ENCODE peak calls at places on chromosomes 5 and 9, in ten cellular contexts. D, Q, V, S, C, W, F, M, H and I are unnamed samples.

GRCh38 chr5:125311743-125312142 is 565.3 kb upstream of the ZNF608 start:
- DNase-seq in M (no peak), C (peak), Q (no peak), W (peak), F (no peak), H (no peak), D (no peak), V (no peak), S (peak), I (peak)

GRCh38 chr5:140258016-140258415 is 44.9 kb downstream of the PFDN1 start:
- DNase-seq in H (no peak), C (no peak), D (no peak), S (peak), M (no peak), W (peak), Q (no peak), V (no peak), F (no peak), I (no peak)

GRCh38 chr9:69621735-69622460 is 50.3 kb downstream of the APBA1 start:
- DNase-seq in C (no peak), Q (no peak), V (no peak), D (no peak), W (no peak), S (no peak), F (no peak), H (no peak), M (no peak), I (no peak)

GRCh38 chr5:155402927-155403645 is 389.5 kb downstream of the KIF4B start:
- DNase-seq in Q (no peak), W (no peak), V (no peak), C (no peak), H (no peak), M (no peak), D (no peak), F (no peak), S (no peak), I (no peak)

GRCh38 chr5:1320436-1321344 is 24.2 kb downstream of the CLPTM1L start:
- DNase-seq in H (no peak), F (no peak), D (no peak), Q (no peak), W (no peak), V (no peak), S (no peak), C (no peak), M (peak), I (no peak)

GRCh38 chr9:127057970-127058644 is 64.3 kb downstream of the ANGPTL2 start:
- DNase-seq in M (no peak), H (no peak), D (no peak), V (no peak), Q (no peak), F (no peak), C (no peak), S (no peak), W (peak), I (no peak)

GRCh38 chr9:94511134-94511942 is 43.5 kb upstream of the PCAT7 start:
- DNase-seq in W (no peak), D (no peak), F (no peak), V (no peak), C (peak), H (no peak), M (no peak), S (peak), Q (no peak), I (no peak)

GRCh38 chr5:107257885-107258520 is 412.7 kb downstream of the EFNA5 start:
- DNase-seq in C (no peak), D (no peak), W (no peak), H (no peak), S (no peak), M (no peak), F (no peak), V (no peak), Q (no peak), I (no peak)

GRCh38 chr5:157390179-157390923 is 69.7 kb upstream of the NIPAL4 start:
- DNase-seq in S (peak), M (peak), F (peak), V (peak), W (peak), H (peak), Q (peak), C (peak), D (peak), I (peak)

GRCh38 chr5:132484386-132484715 is 6.2 kb downstream of the IRF1 start:
- DNase-seq in S (no peak), F (no peak), V (no peak), H (peak), M (peak), Q (no peak), W (no peak), D (no peak), C (no peak), I (no peak)

GRCh38 chr5:52638732-52639131 is 149.0 kb upstream of the ITGA1 start:
- DNase-seq in F (no peak), D (no peak), C (no peak), V (no peak), M (no peak), Q (no peak), H (no peak), W (no peak), S (no peak), I (no peak)

GRCh38 chr5:131068893-131069643 is 96.0 kb downstream of the HINT1 start:
- DNase-seq in D (peak), H (peak), M (no peak), W (peak), C (no peak), S (no peak), V (peak), Q (peak), F (peak), I (no peak)

GRCh38 chr5:14265574-14265973 is 122.4 kb downstream of the TRIO start:
- DNase-seq in C (peak), W (peak), F (no peak), D (no peak), Q (no peak), H (no peak), S (peak), V (no peak), M (no peak), I (peak)

GRCh38 chr5:127697894-127698600 is 5.1 kb upstream of the CCDC192 start:
- DNase-seq in H (no peak), F (no peak), V (no peak), M (no peak), D (no peak), S (peak), W (peak), C (peak), Q (no peak), I (no peak)

GRCh38 chr9:135515541-135515951 is 5.7 kb upstream of the LCN1 start:
- DNase-seq in W (no peak), H (no peak), V (no peak), F (no peak), M (no peak), C (no peak), S (no peak), Q (no peak), D (no peak), I (no peak)

GRCh38 chr9:6109571-6109970 is 94.1 kb upstream of the RANBP6 start:
- DNase-seq in C (no peak), H (no peak), S (peak), W (no peak), D (no peak), M (no peak), V (no peak), F (no peak), Q (no peak), I (no peak)

GRCh38 chr9:130254753-130255637 is 10.6 kb upstream of the HMCN2 start:
- DNase-seq in C (no peak), V (no peak), F (no peak), D (no peak), M (no peak), W (no peak), Q (no peak), S (no peak), H (no peak), I (no peak)

GRCh38 chr5:58711965-58712364 is 129.1 kb downstream of the RAB3C start:
- DNase-seq in F (no peak), M (no peak), W (no peak), H (no peak), D (no peak), Q (no peak), C (no peak), S (no peak), V (no peak), I (no peak)

GRCh38 chr5:154302181-154302580 is 111.6 kb downstream of the GALNT10 start:
- DNase-seq in S (no peak), W (no peak), D (no peak), Q (no peak), V (no peak), C (no peak), M (no peak), H (no peak), F (no peak), I (no peak)

GRCh38 chr9:111016046-111017026 is 21.9 kb downstream of the LPAR1 start:
- DNase-seq in C (no peak), M (no peak), S (peak), H (no peak), F (no peak), W (peak), V (no peak), D (no peak), Q (no peak), I (no peak)

GRCh38 chr5:107476783-107477182 is 194.0 kb downstream of the EFNA5 start:
- DNase-seq in Q (no peak), F (peak), V (no peak), W (no peak), C (no peak), D (no peak), S (peak), M (no peak), H (peak), I (no peak)

GRCh38 chr9:76371901-76372300 is 22.3 kb downstream of the RFK start:
- DNase-seq in D (no peak), F (no peak), W (peak), H (no peak), C (peak), Q (no peak), V (no peak), S (peak), M (no peak), I (no peak)

GRCh38 chr5:60510049-60510448 is 189.9 kb downstream of the DEPDC1B start:
- DNase-seq in C (no peak), M (no peak), S (no peak), H (no peak), Q (no peak), D (no peak), V (no peak), F (no peak), W (no peak), I (no peak)

GRCh38 chr9:97774657-97775056 is 77.5 kb upstream of the XPA start:
- DNase-seq in M (no peak), H (no peak), Q (no peak), V (no peak), F (no peak), W (no peak), D (no peak), S (no peak), C (no peak), I (no peak)

GRCh38 chr9:12629091-12629490 is 64.1 kb upstream of the TYRP1 start:
- DNase-seq in C (no peak), V (no peak), W (no peak), D (no peak), Q (no peak), S (no peak), H (no peak), M (no peak), F (no peak), I (no peak)

GRCh38 chr5:143219696-143220095 is 183.8 kb downstream of the NR3C1 start:
- DNase-seq in H (no peak), D (no peak), C (no peak), W (peak), V (no peak), M (no peak), F (no peak), Q (no peak), S (peak), I (no peak)

GRCh38 chr9:708556-709432 is 132.7 kb upstream of the DMRT1 start:
- DNase-seq in Q (no peak), D (no peak), S (peak), M (no peak), C (no peak), V (no peak), H (no peak), W (no peak), F (no peak), I (no peak)

GRCh38 chr5:159773062-159773924 is 143.0 kb upstream of the ADRA1B start:
- DNase-seq in F (peak), D (peak), Q (peak), S (peak), H (peak), W (peak), C (peak), V (peak), M (peak), I (peak)

GRCh38 chr9:83166369-83166768 is 103.4 kb upstream of the RASEF start:
- DNase-seq in W (no peak), H (no peak), Q (no peak), S (no peak), F (no peak), M (no peak), V (no peak), D (no peak), C (no peak), I (no peak)

GRCh38 chr5:173941758-173942401 is 47.1 kb upstream of the C5orf47 start:
- DNase-seq in Q (no peak), V (no peak), M (no peak), H (no peak), F (no peak), W (no peak), C (peak), D (no peak), S (no peak), I (no peak)

GRCh38 chr5:125829349-125829748 is 593.9 kb upstream of the GRAMD2B start:
- DNase-seq in D (no peak), H (no peak), C (no peak), S (no peak), V (no peak), F (no peak), M (no peak), Q (no peak), W (no peak), I (no peak)

GRCh38 chr9:129480227-129480626 is 140.7 kb downstream of the C9orf50 start:
- DNase-seq in F (no peak), D (no peak), Q (no peak), H (no peak), W (peak), S (peak), M (no peak), C (no peak), V (no peak), I (no peak)

GRCh38 chr9:75358837-75359236 is 270.5 kb downstream of the OSTF1 start:
- DNase-seq in C (no peak), F (no peak), M (no peak), H (no peak), D (no peak), V (no peak), S (no peak), Q (no peak), W (no peak), I (no peak)

GRCh38 chr5:146164382-146164781 is 18.1 kb downstream of the LARS1 start:
- DNase-seq in H (no peak), M (no peak), F (no peak), D (no peak), S (no peak), Q (no peak), W (no peak), C (no peak), V (no peak), I (no peak)

GRCh38 chr9:35907732-35908483 is 1.4 kb upstream of the SPAAR start:
- DNase-seq in Q (no peak), F (no peak), C (peak), H (no peak), D (no peak), W (peak), S (peak), M (no peak), V (no peak), I (no peak)

GRCh38 chr5:102106599-102106998 is 189.5 kb downstream of the SLCO4C1 start:
- DNase-seq in Q (no peak), V (no peak), H (no peak), F (no peak), C (no peak), S (no peak), W (no peak), D (no peak), M (no peak), I (no peak)

GRCh38 chr9:88587182-88587581 is 52.2 kb downstream of the NXNL2 start:
- DNase-seq in W (peak), Q (no peak), S (peak), V (no peak), D (no peak), F (no peak), H (no peak), C (no peak), M (no peak), I (no peak)

GRCh38 chr5:32027717-32028321 is 146.3 kb downstream of the GOLPH3 start:
- DNase-seq in M (no peak), W (peak), V (no peak), H (no peak), F (no peak), S (peak), D (no peak), Q (no peak), C (peak), I (peak)

GRCh38 chr9:127424669-127424986 is 446 bp downstream of the ZNF79 start:
- DNase-seq in C (peak), F (no peak), M (no peak), H (peak), W (no peak), S (no peak), D (no peak), Q (no peak), V (no peak), I (no peak)

GRCh38 chr9:89885156-89885555 is 280.3 kb downstream of the GADD45G start:
- DNase-seq in M (peak), V (no peak), S (no peak), F (no peak), Q (no peak), D (no peak), H (no peak), W (no peak), C (no peak), I (no peak)